ENCODE peak calls at places on chromosomes 6 and 20, in four cellular contexts. S is kidney epithelial cell, E is AG04450, C is BE2C. P is an unnamed sample.

GRCh38 chr6:551405-551804 is 105.5 kb downstream of the HUS1B start:
- DNase-seq in S (no peak), E (no peak), C (peak), P (peak)

GRCh38 chr6:126767741-126768140 is 350.7 kb upstream of the RSPO3 start:
- DNase-seq in S (no peak), E (no peak), C (no peak), P (no peak)

GRCh38 chr6:27684264-27685211 is 211.6 kb upstream of the ZNF184 start:
- DNase-seq in S (no peak), E (no peak), C (peak), P (peak)

GRCh38 chr6:147459772-147460171 is 48.7 kb upstream of the SAMD5 start:
- DNase-seq in S (no peak), E (no peak), C (no peak), P (no peak)

GRCh38 chr6:125865015-125865414 is 74.3 kb downstream of the NCOA7 start:
- DNase-seq in S (no peak), E (no peak), C (no peak), P (no peak)

GRCh38 chr6:121917834-121918559 is 481.5 kb upstream of the HSF2 start:
- DNase-seq in S (no peak), E (no peak), C (no peak), P (no peak)

GRCh38 chr6:69631552-69632346 is 165.1 kb downstream of the LMBRD1 start:
- DNase-seq in S (no peak), E (no peak), C (no peak), P (no peak)

GRCh38 chr6:74690365-74690764 is 515.5 kb downstream of the COL12A1 start:
- DNase-seq in S (no peak), E (no peak), C (no peak), P (no peak)

GRCh38 chr6:166244353-166245045 is 63.7 kb downstream of the PRR18 start:
- DNase-seq in S (no peak), E (no peak), C (no peak), P (no peak)

GRCh38 chr20:20002101-20002998 is 14.8 kb upstream of the NAA20 start:
- DNase-seq in S (no peak), E (no peak), C (no peak), P (peak)

GRCh38 chr6:112912351-112913101 is 565.4 kb downstream of the RFPL4B start:
- DNase-seq in S (no peak), E (no peak), C (no peak), P (no peak)

GRCh38 chr20:20367681-20368413 is at the start of gene INSM1:
- DNase-seq in S (no peak), E (no peak), C (peak), P (no peak)

GRCh38 chr20:47785321-47785899 is at the start of gene SULF2:
- DNase-seq in S (no peak), E (no peak), C (peak), P (peak)

GRCh38 chr6:157904999-157905398 is 76.7 kb upstream of the SYNJ2 start:
- DNase-seq in S (no peak), E (no peak), C (no peak), P (no peak)

GRCh38 chr6:122042851-122043250 is 356.6 kb upstream of the HSF2 start:
- DNase-seq in S (no peak), E (no peak), C (no peak), P (no peak)

GRCh38 chr6:121418346-121418745 is 17.1 kb upstream of the GJA1 start:
- DNase-seq in S (no peak), E (no peak), C (no peak), P (no peak)

GRCh38 chr20:34515484-34516037 is 661 bp upstream of the DYNLRB1 start:
- DNase-seq in S (no peak), E (no peak), C (peak), P (peak)

GRCh38 chr20:10429443-10429981 is 4.5 kb downstream of the MKKS start:
- DNase-seq in S (no peak), E (no peak), C (no peak), P (no peak)

GRCh38 chr6:145368075-145368474 is 367.2 kb downstream of the EPM2A start:
- DNase-seq in S (no peak), E (no peak), C (no peak), P (peak)

GRCh38 chr20:18857640-18858039 is 44.1 kb downstream of the SCP2D1 start:
- DNase-seq in S (peak), E (no peak), C (no peak), P (no peak)

GRCh38 chr6:163416380-163416629 is 1.8 kb downstream of the QKI start:
- DNase-seq in S (no peak), E (no peak), C (no peak), P (no peak)

GRCh38 chr6:145669627-145670034 is 65.7 kb downstream of the EPM2A start:
- DNase-seq in S (peak), E (peak), C (no peak), P (no peak)

GRCh38 chr6:53714395-53714794 is 48.8 kb upstream of the KLHL31 start:
- DNase-seq in S (no peak), E (no peak), C (no peak), P (no peak)

GRCh38 chr6:15490242-15491100 is 172.4 kb downstream of the DTNBP1 start:
- DNase-seq in S (no peak), E (no peak), C (no peak), P (no peak)

DNA sequence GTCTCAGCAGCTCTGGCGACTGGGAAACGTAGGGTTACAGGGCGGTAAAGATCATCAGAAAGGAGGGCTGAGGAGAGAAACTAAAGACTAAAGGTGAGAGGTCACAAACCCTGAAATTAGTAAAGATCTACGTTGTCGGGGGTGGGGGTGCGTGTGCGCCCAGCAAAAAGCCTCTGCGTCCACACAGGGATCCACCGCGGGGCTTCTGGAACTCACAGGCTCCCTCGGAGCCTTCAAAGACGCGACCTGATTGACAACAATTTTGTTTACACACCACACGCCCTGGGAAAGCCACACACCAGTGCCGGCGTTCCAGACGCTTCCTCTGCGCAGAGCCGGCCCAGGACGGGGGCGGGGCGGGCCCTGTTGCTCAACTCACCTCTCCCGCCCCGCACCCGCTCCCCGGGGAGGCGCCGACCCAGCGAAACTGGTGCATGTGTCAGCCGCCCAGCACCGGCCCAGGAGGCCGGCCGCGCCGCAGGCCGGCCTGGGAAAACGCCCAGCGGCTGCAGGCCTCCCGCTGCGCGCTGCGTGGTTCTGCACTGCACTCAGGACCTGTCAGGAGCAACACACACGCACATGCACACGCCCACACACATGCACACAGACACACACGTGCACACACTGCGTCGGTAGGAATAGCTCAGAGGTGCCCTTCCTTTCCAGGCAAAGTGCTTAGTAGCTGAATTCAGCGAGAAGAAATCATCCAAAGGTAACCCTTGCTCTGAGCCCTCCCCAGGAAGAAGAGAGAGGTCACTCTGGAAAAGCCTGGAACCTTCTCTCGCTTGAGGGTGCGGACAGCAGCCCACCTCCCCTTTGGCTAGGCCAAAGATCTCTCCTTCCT is 57.2 kb upstream of the ARID1B start:
- DNase-seq in S (peak), E (peak), C (peak), P (peak)
- H3K4me3 ChIP-seq in S (no peak), E (peak), C (peak), P (no peak)

DNA sequence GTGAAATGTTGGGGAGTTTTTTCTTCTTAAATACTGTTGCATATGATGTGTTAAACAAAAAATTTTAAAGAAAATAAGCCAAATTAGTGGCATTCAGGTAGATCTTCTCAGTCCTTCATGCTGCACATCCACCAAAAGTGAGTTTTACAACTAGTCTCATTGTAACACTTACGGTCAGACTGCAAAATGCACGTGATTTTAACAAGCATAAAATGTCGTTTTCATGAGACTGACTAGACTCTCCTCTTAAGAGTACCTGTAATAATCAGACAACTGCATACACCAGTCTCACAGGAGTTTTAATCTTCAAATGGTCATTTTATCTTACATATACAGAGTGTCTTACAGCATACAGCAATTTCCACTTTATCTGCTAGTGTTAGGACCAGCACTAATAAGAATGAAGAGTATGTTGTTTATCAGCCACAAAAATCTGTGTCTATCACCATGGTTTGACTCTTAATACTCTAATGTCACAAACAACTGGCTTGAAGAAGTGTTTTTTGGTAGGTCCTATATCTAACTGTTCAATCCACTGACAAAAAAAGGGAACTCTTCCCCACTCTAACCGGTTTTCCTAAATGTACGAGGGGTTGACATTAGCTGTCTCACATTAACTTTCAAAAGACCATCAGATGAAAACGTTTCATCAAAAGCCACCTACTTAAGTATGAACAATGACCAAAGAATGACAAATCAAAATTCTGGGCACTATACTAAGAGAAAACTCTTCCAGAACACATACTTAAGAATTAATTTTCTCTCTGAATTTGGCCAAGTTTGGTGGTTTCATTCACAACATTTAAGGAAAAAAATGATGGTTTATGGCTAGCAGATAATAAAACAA is 1.5 kb upstream of the ASF1A start:
- DNase-seq in S (no peak), E (no peak), C (no peak), P (no peak)
- H3K4me3 ChIP-seq in S (peak), E (peak), C (peak), P (peak)

GRCh38 chr20:611047-611842 is 1.1 kb upstream of the TCF15 start:
- DNase-seq in S (no peak), E (no peak), C (no peak), P (no peak)

GRCh38 chr20:607476-607875 is 2.6 kb downstream of the TCF15 start:
- DNase-seq in S (no peak), E (no peak), C (no peak), P (no peak)

GRCh38 chr20:610130-611046 is at the start of gene TCF15:
- DNase-seq in S (no peak), E (no peak), C (peak), P (peak)

GRCh38 chr20:608970-609369 is 1.1 kb downstream of the TCF15 start:
- DNase-seq in S (no peak), E (no peak), C (no peak), P (no peak)

GRCh38 chr20:609371-609964 is 641 bp downstream of the TCF15 start:
- DNase-seq in S (no peak), E (no peak), C (no peak), P (no peak)
- H3K4me3 ChIP-seq in S (no peak), E (no peak), C (no peak), P (peak)

DNA sequence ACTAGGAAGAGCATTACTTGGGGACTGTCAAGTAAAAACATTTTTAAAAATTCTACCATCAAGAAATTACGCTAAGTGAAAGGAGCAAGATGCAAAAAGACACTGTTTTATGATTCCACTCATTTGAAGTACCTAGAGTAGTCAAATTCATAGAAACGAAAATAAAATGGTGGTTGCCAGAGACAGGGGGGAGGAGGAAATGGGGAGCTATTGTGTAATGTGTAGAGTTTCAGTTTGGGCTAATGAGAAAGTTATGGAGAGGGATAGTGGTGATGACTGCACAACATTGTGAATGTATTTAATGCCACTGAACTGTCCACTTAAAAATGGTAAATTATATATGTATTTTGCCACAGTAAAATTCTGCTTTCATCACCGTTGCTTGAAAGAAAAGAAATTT is 83.8 kb downstream of the UST start:
- DNase-seq in S (no peak), E (no peak), C (no peak), P (no peak)
- H3K4me3 ChIP-seq in S (no peak), E (no peak), C (no peak), P (no peak)

GRCh38 chr6:129694036-129694435 is 15.9 kb downstream of the ARHGAP18 start:
- DNase-seq in S (no peak), E (no peak), C (no peak), P (no peak)
- H3K4me3 ChIP-seq in S (no peak), E (no peak), C (no peak), P (no peak)

GRCh38 chr6:116251568-116252384 is 2.1 kb downstream of the TSPYL4 start:
- DNase-seq in S (no peak), E (no peak), C (no peak), P (no peak)
- H3K4me3 ChIP-seq in S (no peak), E (peak), C (peak), P (peak)

GRCh38 chr6:106113256-106113954 is 27.3 kb downstream of the PRDM1 start:
- DNase-seq in S (no peak), E (no peak), C (no peak), P (no peak)
- H3K4me3 ChIP-seq in S (no peak), E (no peak), C (no peak), P (no peak)